ENCODE peak calls at places on chromosome 17, in ten cellular contexts. T is ovary; L is A673; B is fibroblast of mammary gland; S is CD4-positive, CD25-positive, alpha-beta regulatory T cell; A is AG10803; E is gastrocnemius medialis; J is tibial artery; H is adrenal gland; X is aorta. V is an unnamed sample.

GRCh38 chr17:21549107-21549687 is 143.1 kb upstream of the KCNJ18 start:
- DNase-seq in T (no peak), L (no peak), B (peak), S (no peak), A (peak), E (no peak), J (no peak), H (no peak), X (no peak), V (no peak)

GRCh38 chr17:21262259-21262993 is 9.2 kb upstream of the NATD1 start:
- DNase-seq in T (no peak), L (no peak), B (no peak), S (no peak), A (no peak), E (no peak), J (no peak), H (no peak), X (no peak), V (no peak)

GRCh38 chr17:49456172-49456965 is 38.7 kb upstream of the NGFR start:
- DNase-seq in T (no peak), L (peak), B (peak), S (no peak), A (peak), E (no peak), J (no peak), H (peak), X (peak), V (no peak)

GRCh38 chr17:61221597-61222471 is 177.8 kb upstream of the TBX2 start:
- DNase-seq in T (no peak), L (no peak), B (no peak), S (no peak), A (peak), E (no peak), J (no peak), H (no peak), X (no peak), V (no peak)

GRCh38 chr17:41322264-41322902 is 6.9 kb upstream of the KRTAP17-1 start:
- DNase-seq in T (no peak), L (peak), B (peak), S (peak), A (peak), E (no peak), J (no peak), H (no peak), X (no peak), V (peak)

GRCh38 chr17:15467592-15467991 is at the start of gene CDRT4:
- DNase-seq in T (no peak), L (no peak), B (no peak), S (no peak), A (no peak), E (no peak), J (no peak), H (no peak), X (no peak), V (no peak)

GRCh38 chr17:40070895-40071719 is 8.3 kb downstream of the THRA start:
- DNase-seq in T (peak), L (no peak), B (no peak), S (no peak), A (no peak), E (peak), J (peak), H (peak), X (peak), V (no peak)

GRCh38 chr17:56913867-56914640 is at the start of gene TRIM25:
- DNase-seq in T (peak), L (peak), B (peak), S (peak), A (peak), E (peak), J (peak), H (peak), X (peak), V (peak)

GRCh38 chr17:7561589-7562207 is at the start of gene SENP3:
- DNase-seq in T (peak), L (peak), B (peak), S (peak), A (peak), E (peak), J (peak), H (peak), X (peak), V (peak)

GRCh38 chr17:81295678-81296381 is 723 bp upstream of the SLC38A10 start:
- DNase-seq in T (no peak), L (peak), B (peak), S (peak), A (peak), E (no peak), J (no peak), H (peak), X (no peak), V (peak)

GRCh38 chr17:4968166-4968915 is 724 bp upstream of the SPAG7 start:
- DNase-seq in T (no peak), L (no peak), B (no peak), S (no peak), A (no peak), E (no peak), J (no peak), H (peak), X (peak), V (peak)

GRCh38 chr17:51214920-51215319 is 44.9 kb downstream of the MBTD1 start:
- DNase-seq in T (no peak), L (no peak), B (no peak), S (no peak), A (no peak), E (no peak), J (no peak), H (no peak), X (no peak), V (no peak)

GRCh38 chr17:60832206-60832605 is 154.6 kb downstream of the BCAS3 start:
- DNase-seq in T (no peak), L (peak), B (peak), S (no peak), A (peak), E (no peak), J (no peak), H (no peak), X (no peak), V (no peak)

GRCh38 chr17:59331929-59332889 is 754 bp downstream of the YPEL2 start:
- DNase-seq in T (peak), L (no peak), B (no peak), S (peak), A (no peak), E (peak), J (peak), H (peak), X (peak), V (peak)

GRCh38 chr17:1083451-1084187 is 86.7 kb downstream of the TIMM22 start:
- DNase-seq in T (no peak), L (peak), B (no peak), S (no peak), A (no peak), E (no peak), J (no peak), H (no peak), X (no peak), V (no peak)

GRCh38 chr17:17467720-17468119 is 9.1 kb upstream of the MED9 start:
- DNase-seq in T (no peak), L (no peak), B (peak), S (no peak), A (peak), E (no peak), J (no peak), H (peak), X (no peak), V (no peak)

GRCh38 chr17:34622862-34623261 is 43.5 kb downstream of the TMEM132E start:
- DNase-seq in T (no peak), L (no peak), B (no peak), S (no peak), A (no peak), E (no peak), J (no peak), H (no peak), X (no peak), V (no peak)

GRCh38 chr17:72422505-72423285 is 301.9 kb downstream of the SOX9 start:
- DNase-seq in T (no peak), L (no peak), B (peak), S (peak), A (peak), E (peak), J (peak), H (no peak), X (peak), V (peak)

GRCh38 chr17:43665387-43666101 is 3.8 kb upstream of the MEOX1 start:
- DNase-seq in T (no peak), L (no peak), B (no peak), S (no peak), A (no peak), E (no peak), J (no peak), H (peak), X (no peak), V (no peak)

GRCh38 chr17:48554412-48555090 is 9.6 kb upstream of the HOXB2 start:
- DNase-seq in T (no peak), L (peak), B (no peak), S (no peak), A (no peak), E (no peak), J (no peak), H (peak), X (no peak), V (no peak)

GRCh38 chr17:67837965-67838364 is 12.7 kb downstream of the BPTF start:
- DNase-seq in T (no peak), L (no peak), B (no peak), S (no peak), A (no peak), E (no peak), J (no peak), H (no peak), X (no peak), V (no peak)

GRCh38 chr17:34307110-34307509 is 12.1 kb upstream of the CCL8 start:
- DNase-seq in T (no peak), L (no peak), B (peak), S (no peak), A (peak), E (peak), J (no peak), H (peak), X (no peak), V (no peak)

GRCh38 chr17:21098934-21099687 is 27.7 kb upstream of the DHRS7B start:
- DNase-seq in T (peak), L (peak), B (peak), S (peak), A (peak), E (peak), J (peak), H (peak), X (peak), V (peak)

GRCh38 chr17:6387858-6388257 is 47.1 kb downstream of the AIPL1 start:
- DNase-seq in T (no peak), L (no peak), B (no peak), S (no peak), A (no peak), E (no peak), J (no peak), H (no peak), X (no peak), V (no peak)

GRCh38 chr17:32533296-32533695 is 46.5 kb downstream of the CDK5R1 start:
- DNase-seq in T (no peak), L (no peak), B (no peak), S (no peak), A (no peak), E (no peak), J (no peak), H (no peak), X (no peak), V (no peak)

GRCh38 chr17:32541640-32542039 is 54.8 kb downstream of the CDK5R1 start:
- DNase-seq in T (no peak), L (no peak), B (no peak), S (no peak), A (no peak), E (no peak), J (no peak), H (no peak), X (no peak), V (no peak)

DNA sequence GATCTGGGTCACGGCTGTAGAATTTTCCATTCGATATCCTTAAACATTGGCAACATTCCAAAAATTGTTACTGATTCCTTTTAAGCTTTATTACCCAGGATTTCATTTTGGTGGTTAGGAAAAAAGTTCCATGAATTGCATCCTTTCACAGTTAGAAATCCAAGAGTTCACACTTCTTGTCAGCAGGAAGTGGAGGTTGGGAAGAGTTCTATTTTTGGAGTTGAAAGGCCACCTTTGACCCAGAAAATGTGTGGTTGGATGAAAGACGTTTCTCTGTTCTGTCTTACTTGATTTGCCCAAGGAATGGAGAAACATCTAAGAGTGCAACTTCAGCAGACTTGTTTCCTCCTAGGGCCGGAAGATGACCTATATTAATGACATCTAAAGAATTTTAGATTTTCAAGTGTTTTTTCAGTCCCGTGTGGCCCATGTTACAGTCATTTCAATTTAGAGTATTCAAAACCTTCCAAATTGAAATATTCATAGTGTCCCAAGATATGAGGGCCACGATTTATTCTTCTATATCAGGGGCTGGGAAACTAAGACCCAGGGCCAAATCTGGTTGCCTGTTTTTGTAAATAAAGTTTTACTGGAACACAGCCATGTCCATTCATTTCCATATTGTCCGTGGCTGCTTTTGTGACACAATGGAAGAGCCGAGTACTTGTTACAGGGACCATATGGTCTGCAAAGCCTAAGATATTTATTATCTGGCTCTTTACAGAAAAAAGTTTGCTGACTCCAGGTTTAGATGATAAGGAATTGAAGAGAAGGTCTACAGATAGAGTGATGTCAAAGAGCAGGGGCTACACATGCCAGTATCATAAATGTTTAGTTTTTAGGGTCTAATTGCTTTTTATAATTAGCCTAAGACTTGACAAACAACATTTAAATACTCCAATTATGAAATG is 50.2 kb downstream of the CDK5R1 start:
- DNase-seq in T (no peak), L (no peak), B (peak), S (no peak), A (peak), E (no peak), J (no peak), H (no peak), X (no peak), V (no peak)
- H3K4me3 ChIP-seq in T (no peak), L (no peak), B (no peak), S (no peak), A (no peak), E (no peak), J (no peak), H (no peak), X (no peak), V (no peak)

GRCh38 chr17:38452719-38453118 is 24.5 kb downstream of the ARHGAP23 start:
- DNase-seq in T (no peak), L (no peak), B (no peak), S (no peak), A (no peak), E (no peak), J (no peak), H (no peak), X (no peak), V (peak)

GRCh38 chr17:38451030-38451839 is 23.0 kb downstream of the ARHGAP23 start:
- DNase-seq in T (no peak), L (peak), B (no peak), S (no peak), A (peak), E (no peak), J (no peak), H (peak), X (peak), V (peak)

GRCh38 chr17:38453951-38454421 is 25.7 kb downstream of the ARHGAP23 start:
- DNase-seq in T (no peak), L (peak), B (peak), S (no peak), A (peak), E (no peak), J (no peak), H (peak), X (no peak), V (no peak)

GRCh38 chr17:38450699-38451029 is 22.4 kb downstream of the ARHGAP23 start:
- DNase-seq in T (no peak), L (no peak), B (no peak), S (no peak), A (no peak), E (no peak), J (no peak), H (no peak), X (no peak), V (no peak)

GRCh38 chr17:38451840-38452529 is 23.7 kb downstream of the ARHGAP23 start:
- DNase-seq in T (peak), L (peak), B (peak), S (no peak), A (peak), E (no peak), J (no peak), H (peak), X (no peak), V (peak)
- H3K4me3 ChIP-seq in T (no peak), L (no peak), B (peak), S (no peak), A (peak), E (no peak), J (no peak), H (no peak), X (no peak), V (peak)

DNA sequence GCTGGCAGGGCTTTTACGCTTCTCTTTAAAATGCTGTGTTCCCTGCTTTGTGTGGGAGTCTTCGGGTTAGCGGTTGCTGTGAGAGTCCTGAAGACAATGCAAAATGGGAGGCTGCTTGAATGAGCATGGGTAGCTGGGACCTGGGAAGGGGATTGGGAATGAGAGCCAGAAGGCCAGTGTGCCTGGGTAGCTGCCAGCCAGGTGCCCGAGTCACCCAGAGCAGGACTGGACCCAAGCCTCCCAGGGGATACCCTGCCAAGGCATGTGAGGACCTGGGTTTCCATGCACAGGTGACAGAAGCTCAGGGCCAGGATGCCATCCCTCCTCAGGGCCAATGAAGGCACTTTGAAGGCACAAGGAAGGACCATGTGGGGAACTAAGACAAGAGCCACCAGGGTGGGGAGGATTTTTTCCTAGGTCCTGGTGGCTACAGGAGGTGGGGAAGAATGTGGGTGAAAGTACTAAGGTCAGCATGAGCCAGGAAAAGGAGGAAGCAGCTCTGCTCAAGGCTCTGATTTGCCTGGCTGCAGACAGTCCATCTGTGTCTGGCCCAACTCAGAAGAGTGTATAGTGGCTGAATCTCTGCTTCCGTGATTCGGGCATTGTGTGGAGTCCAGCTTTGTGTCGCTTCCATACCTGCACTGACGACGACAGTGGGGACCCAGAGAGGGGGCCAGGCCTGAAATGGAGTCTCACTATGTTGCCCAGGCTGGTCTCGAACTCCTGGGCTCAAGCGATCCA is 20.5 kb downstream of the TMEM94 start:
- DNase-seq in T (no peak), L (no peak), B (no peak), S (no peak), A (no peak), E (no peak), J (no peak), H (no peak), X (no peak), V (no peak)
- H3K4me3 ChIP-seq in T (no peak), L (no peak), B (no peak), S (no peak), A (no peak), E (peak), J (no peak), H (no peak), X (no peak), V (no peak)

GRCh38 chr17:63698886-63699637 is 863 bp downstream of the LIMD2 start:
- DNase-seq in T (no peak), L (peak), B (no peak), S (peak), A (peak), E (no peak), J (peak), H (peak), X (peak), V (peak)

GRCh38 chr17:63698381-63698885 is 1.5 kb downstream of the LIMD2 start:
- DNase-seq in T (no peak), L (no peak), B (no peak), S (peak), A (no peak), E (no peak), J (no peak), H (no peak), X (no peak), V (no peak)

GRCh38 chr17:63695889-63696288 is 4.0 kb downstream of the LIMD2 start:
- DNase-seq in T (no peak), L (no peak), B (no peak), S (peak), A (no peak), E (no peak), J (no peak), H (no peak), X (no peak), V (no peak)

GRCh38 chr17:63696381-63696961 is 3.5 kb downstream of the LIMD2 start:
- DNase-seq in T (no peak), L (peak), B (peak), S (peak), A (peak), E (no peak), J (no peak), H (peak), X (no peak), V (peak)

DNA sequence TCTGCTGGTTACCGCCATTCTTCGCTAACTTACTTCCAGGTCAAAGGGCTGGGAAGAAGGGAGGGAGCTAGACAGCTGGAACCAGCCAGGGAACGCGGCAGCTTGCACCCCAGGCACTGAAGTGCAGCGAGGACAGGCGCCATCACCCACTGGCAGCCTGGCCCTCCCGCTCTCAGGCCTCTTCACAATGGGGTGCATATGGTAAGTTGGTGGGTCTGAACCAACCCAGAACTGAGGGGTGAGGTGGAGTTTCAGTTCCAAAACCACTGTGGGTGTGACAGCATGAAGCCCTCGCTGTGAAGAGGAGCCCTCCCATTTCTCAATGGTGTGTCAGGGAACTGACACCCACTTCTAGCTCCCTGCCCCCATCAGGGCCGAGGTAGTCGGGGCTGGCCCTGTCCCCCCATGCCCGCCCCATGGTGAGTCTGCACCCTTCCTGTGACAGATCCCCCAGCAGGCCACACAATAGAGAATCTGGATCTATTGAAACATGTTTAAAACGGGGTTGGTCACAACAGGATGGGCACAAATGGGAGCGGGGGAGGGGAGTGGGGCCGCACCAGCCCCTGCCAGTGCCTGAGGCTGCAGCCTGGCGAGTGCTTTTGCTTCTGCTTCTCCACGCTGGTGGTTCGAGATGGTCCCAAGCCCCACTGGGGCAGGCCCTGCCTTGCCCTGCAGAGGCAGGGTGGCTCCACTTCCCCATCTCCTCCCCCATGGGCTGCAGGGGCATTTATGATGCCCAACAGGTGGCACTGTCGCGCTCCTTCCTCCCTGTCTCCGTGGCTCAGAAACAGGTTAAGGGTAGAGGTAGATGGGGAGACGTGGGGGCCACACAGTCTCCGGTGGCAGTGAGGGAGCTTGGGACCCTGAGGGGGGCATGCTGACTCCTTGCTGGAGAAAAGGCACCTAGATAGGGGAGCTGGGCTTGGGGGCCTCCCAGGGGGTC is 2.3 kb downstream of the LIMD2 start:
- DNase-seq in T (no peak), L (peak), B (peak), S (peak), A (peak), E (no peak), J (no peak), H (peak), X (peak), V (peak)
- H3K4me3 ChIP-seq in T (no peak), L (peak), B (no peak), S (peak), A (no peak), E (no peak), J (no peak), H (no peak), X (no peak), V (no peak)

GRCh38 chr17:79387783-79388182 is 223.1 kb downstream of the RBFOX3 start:
- DNase-seq in T (no peak), L (no peak), B (no peak), S (no peak), A (no peak), E (no peak), J (no peak), H (no peak), X (no peak), V (no peak)
- H3K4me3 ChIP-seq in T (no peak), L (no peak), B (no peak), S (no peak), A (no peak), E (no peak), J (no peak), H (no peak), X (no peak), V (no peak)

GRCh38 chr17:8867361-8867981 is at the start of gene PIK3R6:
- DNase-seq in T (no peak), L (no peak), B (no peak), S (no peak), A (no peak), E (no peak), J (no peak), H (peak), X (no peak), V (no peak)
- H3K4me3 ChIP-seq in T (no peak), L (no peak), B (no peak), S (no peak), A (no peak), E (peak), J (no peak), H (no peak), X (no peak), V (no peak)

V was measured in mesendoderm.